ENCODE peak calls at places on chromosome 14, in six cellular contexts. M, R, C, E, O and D are unnamed samples. For H3K27me3, the result is how much of the 10 kb centered on the place peaks cover.

GRCh38 chr14:24076302-24076601 is 4.9 kb downstream of the CPNE6 start:
- DNase-seq in M (no peak), R (no peak), C (no peak), E (no peak), O (no peak), D (no peak)

GRCh38 chr14:105026789-105027563 is 6.1 kb upstream of the CDCA4 start:
- DNase-seq in M (no peak), R (no peak), C (no peak), E (no peak), O (peak), D (no peak)

GRCh38 chr14:75543258-75543657 is 21.0 kb downstream of the BATF start:
- DNase-seq in M (no peak), R (no peak), C (peak), E (no peak), O (no peak), D (no peak)

GRCh38 chr14:38078393-38078792 is 129.3 kb upstream of the SSTR1 start:
- DNase-seq in M (no peak), R (peak), C (peak), E (peak), O (no peak), D (no peak)

GRCh38 chr14:104119700-104120251 is 18.6 kb upstream of the KIF26A start:
- DNase-seq in M (peak), R (peak), C (no peak), E (no peak), O (no peak), D (no peak)

GRCh38 chr14:69711065-69711464 is 55.9 kb upstream of the SRSF5 start:
- DNase-seq in M (peak), R (no peak), C (peak), E (no peak), O (no peak), D (no peak)

GRCh38 chr14:105871590-105871989 is 345.2 kb downstream of the TMEM121 start:
- DNase-seq in M (no peak), R (no peak), C (no peak), E (no peak), O (no peak), D (no peak)

GRCh38 chr14:60657609-60657983 is 8.3 kb upstream of the SIX1 start:
- DNase-seq in M (no peak), R (no peak), C (no peak), E (no peak), O (no peak), D (no peak)

GRCh38 chr14:90460136-90460535 is 63.3 kb downstream of the CALM1 start:
- DNase-seq in M (no peak), R (no peak), C (no peak), E (no peak), O (peak), D (no peak)

GRCh38 chr14:71308671-71309070 is 401.4 kb downstream of the PCNX1 start:
- DNase-seq in M (no peak), R (no peak), C (no peak), E (no peak), O (no peak), D (no peak)

GRCh38 chr14:70789961-70790360 is 19.4 kb downstream of the MAP3K9 start:
- DNase-seq in M (no peak), R (no peak), C (no peak), E (no peak), O (no peak), D (no peak)

GRCh38 chr14:71720978-71721624 is 211.1 kb upstream of the RGS6 start:
- DNase-seq in M (no peak), R (no peak), C (peak), E (no peak), O (peak), D (no peak)

GRCh38 chr14:31362746-31363145 is 57.6 kb downstream of the HEATR5A start:
- DNase-seq in M (no peak), R (no peak), C (no peak), E (no peak), O (no peak), D (no peak)

GRCh38 chr14:89283327-89284060 is 133.5 kb downstream of the FOXN3 start:
- DNase-seq in M (no peak), R (no peak), C (no peak), E (no peak), O (no peak), D (no peak)

GRCh38 chr14:92481386-92481785 is 32.2 kb upstream of the RIN3 start:
- DNase-seq in M (no peak), R (no peak), C (no peak), E (no peak), O (peak), D (no peak)

GRCh38 chr14:82725188-82725587 is 1191.5 kb upstream of the SEL1L start:
- DNase-seq in M (no peak), R (no peak), C (no peak), E (no peak), O (peak), D (no peak)

GRCh38 chr14:100837812-100838170 is 11.9 kb downstream of the MEG3 start:
- DNase-seq in M (no peak), R (no peak), C (no peak), E (no peak), O (no peak), D (no peak)

GRCh38 chr14:28245216-28245615 is 521.4 kb upstream of the FOXG1 start:
- DNase-seq in M (no peak), R (no peak), C (no peak), E (no peak), O (no peak), D (no peak)

GRCh38 chr14:71789005-71789404 is 143.2 kb upstream of the RGS6 start:
- DNase-seq in M (no peak), R (no peak), C (no peak), E (no peak), O (no peak), D (no peak)

DNA sequence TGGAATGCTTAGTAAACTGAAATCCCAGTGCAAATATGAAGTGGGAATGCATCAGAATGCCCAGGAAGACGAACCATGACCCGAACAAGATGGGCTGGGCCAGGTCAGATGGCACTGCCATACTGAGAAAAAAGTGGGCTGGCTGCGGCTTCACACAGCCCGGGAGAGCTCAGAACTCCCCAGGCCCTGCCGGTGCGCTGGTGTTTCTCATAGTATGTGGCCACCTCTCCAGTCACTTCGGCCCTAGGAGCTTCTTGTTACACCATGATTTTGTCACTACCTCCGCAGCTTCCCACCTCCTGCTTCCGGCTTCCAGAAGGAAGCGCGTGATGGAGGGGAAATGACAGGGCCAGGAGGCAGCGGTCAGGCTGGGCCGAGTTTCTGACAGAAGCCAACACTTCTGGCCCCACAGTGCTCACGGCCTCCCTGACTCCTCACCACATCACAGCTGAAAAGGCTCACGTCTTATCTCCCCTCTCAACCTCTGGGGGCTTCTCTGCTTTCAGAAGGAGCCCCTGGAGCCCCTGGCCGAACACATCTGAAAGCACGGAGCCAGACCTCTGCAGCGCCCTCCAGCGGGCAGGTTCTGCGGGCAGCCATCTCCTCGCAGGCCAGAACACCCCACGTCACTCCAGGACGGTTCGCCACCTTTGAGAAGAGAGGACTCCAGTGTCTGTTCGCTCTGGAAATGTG is 30.7 kb downstream of the DAD1 start:
- DNase-seq in M (no peak), R (no peak), C (peak), E (peak), O (no peak), D (no peak)
- H3K4me3 ChIP-seq in M (no peak), R (no peak), C (no peak), E (peak), O (no peak), D (no peak)

GRCh38 chr14:96257056-96257455 is 1.0 kb downstream of the BDKRB1 start:
- DNase-seq in M (no peak), R (no peak), C (no peak), E (no peak), O (no peak), D (no peak)
- H3K27me3 ChIP-seq in M (under half), R (under half), C (under half), E (under half), O (under half), D (under half)

DNA sequence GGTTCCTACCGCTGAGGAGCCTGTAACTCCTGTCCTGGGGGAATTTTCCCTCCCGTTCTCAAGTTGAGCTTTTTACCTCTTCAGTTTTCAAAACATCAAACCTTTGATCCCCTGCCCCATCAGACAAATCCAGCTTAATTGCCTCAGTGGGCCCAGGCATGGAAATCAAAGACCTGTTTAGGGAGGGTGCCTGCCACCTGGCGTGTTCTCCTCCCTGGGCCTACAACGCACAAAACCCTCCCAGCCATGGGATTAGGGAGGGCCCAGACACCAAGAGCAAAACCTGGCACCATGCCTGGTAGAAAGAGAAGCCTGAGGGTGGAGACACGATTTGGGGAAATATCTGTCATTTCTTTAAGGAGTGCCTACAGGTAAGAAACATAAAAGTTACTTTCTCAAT is 672.9 kb downstream of the BCL11B start:
- DNase-seq in M (no peak), R (no peak), C (no peak), E (no peak), O (no peak), D (no peak)
- TF ChIP-seq CTCF in M (no peak), R (no peak), C (no peak), E (no peak), O (no peak), D (no peak)

DNA sequence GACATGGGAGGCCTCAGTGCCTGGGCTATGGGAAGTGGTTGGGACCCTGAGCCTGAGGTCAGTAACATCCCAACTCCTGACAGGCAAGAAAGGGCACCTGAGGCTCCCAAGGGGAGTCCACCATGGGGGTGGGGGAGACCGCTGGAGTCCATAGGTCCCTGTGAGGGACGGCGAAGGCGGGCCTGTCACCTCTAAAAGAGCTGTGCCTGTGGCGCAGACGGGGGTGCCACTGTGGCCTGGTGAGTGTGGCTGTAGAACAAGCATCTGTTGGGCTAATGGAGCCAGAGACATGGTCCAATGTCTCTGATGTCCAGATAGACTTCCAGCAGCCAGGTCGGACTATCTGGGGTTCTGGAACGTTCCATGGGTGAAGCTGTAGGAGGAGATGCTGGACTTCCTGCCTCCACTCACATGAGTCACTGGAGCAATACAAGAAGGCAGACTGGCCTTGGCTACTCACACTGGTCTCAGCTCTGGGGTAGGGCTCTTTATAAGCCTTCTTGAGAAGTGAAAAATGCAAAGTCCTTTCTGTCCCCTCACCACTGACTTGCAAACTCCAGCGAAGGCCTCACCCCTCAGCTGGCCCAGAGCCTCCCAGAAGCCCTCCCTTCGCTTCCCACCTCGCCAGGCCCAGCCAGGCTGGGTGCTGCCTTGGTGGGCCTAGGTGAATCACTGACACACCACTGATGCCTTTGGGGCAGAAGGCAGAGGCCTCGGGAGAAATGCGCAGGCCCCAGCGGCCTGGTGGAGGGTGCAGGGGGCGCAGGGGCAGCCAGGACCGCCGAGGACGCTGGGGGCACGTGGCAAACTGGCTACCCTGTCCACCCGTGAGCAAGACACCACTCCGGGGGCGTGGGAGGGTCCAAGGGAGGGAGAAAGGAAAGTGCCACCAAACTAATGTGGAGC is 1.1 kb upstream of the TRAF3 start:
- DNase-seq in M (no peak), R (peak), C (peak), E (no peak), O (peak), D (no peak)
- H3K4me3 ChIP-seq in M (peak), R (no peak), C (no peak), E (peak), O (no peak), D (no peak)

GRCh38 chr14:103107455-103107854 is 12.9 kb downstream of the EXOC3L4 start:
- DNase-seq in M (no peak), R (no peak), C (no peak), E (no peak), O (no peak), D (no peak)
- H3K27me3 ChIP-seq in M (under half), R (under half), C (under half), E (under half), O (under half), D (under half)

DNA sequence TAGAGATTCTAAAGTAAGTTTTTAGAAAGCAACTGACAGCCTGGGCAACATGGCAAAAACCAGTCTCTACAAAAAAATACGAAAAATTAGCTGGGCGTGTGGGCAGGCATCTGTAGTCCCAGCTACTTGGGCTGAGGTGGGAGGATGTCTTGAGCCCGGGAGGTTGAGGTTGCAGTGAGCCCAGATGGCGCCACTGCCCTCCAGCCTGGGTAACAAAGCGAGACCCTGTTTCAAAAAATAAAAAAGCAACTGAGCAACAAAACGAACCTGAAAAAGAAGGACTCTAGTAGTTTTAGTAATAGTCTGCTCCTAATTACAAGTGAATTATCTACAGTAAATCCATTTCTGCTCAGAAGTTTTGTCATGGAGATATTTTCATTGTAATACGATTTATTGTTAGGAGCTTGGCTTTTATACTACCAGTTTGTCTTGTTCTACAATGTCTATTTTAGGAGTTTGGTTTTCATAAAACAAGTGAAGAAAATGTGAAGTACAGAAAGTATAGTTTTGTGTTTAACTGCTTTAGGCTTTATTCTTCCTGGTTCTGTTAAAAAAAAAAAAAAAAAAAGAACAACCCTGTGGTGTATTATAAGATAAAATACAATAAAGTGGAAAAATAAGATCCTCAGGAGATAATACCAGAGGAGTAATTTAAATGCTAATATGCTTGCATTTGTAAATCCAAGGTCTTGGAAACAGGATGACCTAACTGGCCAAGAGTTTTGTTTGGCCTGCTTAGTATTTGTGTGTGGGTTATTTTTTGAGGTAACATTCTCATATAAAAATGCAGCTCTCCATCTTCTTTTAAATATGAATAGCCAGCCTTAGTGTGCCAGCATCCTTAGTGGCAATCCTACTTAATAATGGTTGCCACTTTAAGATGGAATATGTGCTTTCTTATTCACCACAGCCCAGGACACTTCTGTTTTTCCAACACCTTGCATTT is 2.8 kb downstream of the TMX1 start:
- DNase-seq in M (no peak), R (no peak), C (no peak), E (no peak), O (no peak), D (no peak)
- TF ChIP-seq CTCF in M (no peak), R (no peak), C (no peak), E (no peak), O (no peak), D (no peak)

DNA sequence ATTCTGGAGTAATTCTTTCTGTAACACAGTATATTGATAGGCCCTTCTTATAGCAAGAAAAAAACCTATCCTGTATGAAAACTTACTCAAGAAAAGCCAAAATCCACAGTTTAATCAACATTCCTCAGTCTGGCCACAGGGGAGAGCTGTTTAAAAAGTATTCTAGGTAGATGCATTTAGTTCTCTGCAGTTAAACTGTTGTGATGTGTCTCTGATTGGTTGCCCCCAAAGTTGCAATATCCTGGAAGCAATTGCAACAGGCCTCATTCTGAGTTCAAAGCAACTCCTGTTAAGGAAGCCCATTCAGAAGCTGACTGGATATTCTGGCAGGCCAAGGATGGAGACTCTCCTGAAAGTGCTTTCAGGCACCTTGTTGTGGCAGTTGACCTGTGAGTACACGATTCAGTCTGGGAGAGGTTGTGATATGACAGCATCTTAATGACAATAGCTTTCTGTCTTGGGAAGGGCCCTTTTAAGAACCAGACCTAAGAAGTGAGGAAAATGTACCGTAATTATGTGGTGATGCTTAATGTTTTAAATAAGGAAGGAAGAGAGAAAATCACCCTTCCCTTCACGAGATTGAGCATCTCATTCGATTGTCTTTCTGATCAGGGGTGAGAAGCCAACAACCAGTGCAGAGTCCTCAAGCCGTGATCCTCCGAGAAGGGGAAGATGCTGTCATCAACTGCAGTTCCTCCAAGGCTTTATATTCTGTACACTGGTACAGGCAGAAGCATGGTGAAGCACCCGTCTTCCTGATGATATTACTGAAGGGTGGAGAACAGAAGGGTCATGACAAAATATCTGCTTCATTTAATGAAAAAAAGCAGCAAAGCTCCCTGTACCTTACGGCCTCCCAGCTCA is 420.7 kb downstream of the DAD1 start:
- DNase-seq in M (no peak), R (no peak), C (no peak), E (no peak), O (no peak), D (no peak)
- H3K4me3 ChIP-seq in M (no peak), R (no peak), C (no peak), E (peak), O (no peak), D (no peak)

DNA sequence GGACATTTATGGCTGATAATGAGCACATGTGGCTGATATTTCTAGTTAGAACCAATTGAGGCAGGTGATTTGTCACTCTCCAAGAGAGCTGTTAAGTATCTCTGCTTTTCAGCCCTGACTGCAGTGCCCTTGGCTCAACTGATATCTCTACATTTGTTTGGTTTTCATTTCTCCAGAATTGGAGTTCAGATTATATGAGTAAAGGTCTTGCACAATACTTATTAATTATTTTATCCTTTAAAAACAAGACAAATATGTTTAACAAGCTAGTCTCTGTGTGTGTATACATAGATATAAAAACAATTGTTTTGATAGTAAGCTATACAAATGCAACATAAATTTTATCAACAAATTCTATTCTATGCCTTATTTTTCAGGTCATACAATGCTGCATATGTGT is 105.2 kb downstream of the BRMS1L start:
- DNase-seq in M (no peak), R (no peak), C (no peak), E (no peak), O (no peak), D (no peak)
- H3K27me3 ChIP-seq in M (under half), R (under half), C (under half), E (under half), O (under half), D (under half)